ENCODE peak calls at places on chromosomes 13 and 19, in five cellular contexts. One of them, this sample, is unnamed.

GRCh38 chr19:13610042-13610691 is 103.9 kb upstream of the CACNA1A start:
- DNase-seq in A673: no peak
- DNase-seq in neural progenitor cell: peak
- DNase-seq in Caco-2: peak
- DNase-seq in choroid plexus epithelial cell: no peak
- DNase-seq in this sample: no peak

GRCh38 chr19:35509861-35510625 is 3.4 kb downstream of the DMKN start:
- DNase-seq in neural progenitor cell: peak
- DNase-seq in choroid plexus epithelial cell: peak
- DNase-seq in Caco-2: peak
- DNase-seq in A673: peak
- DNase-seq in this sample: no peak

GRCh38 chr19:33290956-33291622 is 11.2 kb downstream of the CEBPA start:
- DNase-seq in A673: no peak
- DNase-seq in Caco-2: no peak
- DNase-seq in neural progenitor cell: no peak
- DNase-seq in choroid plexus epithelial cell: no peak
- DNase-seq in this sample: no peak

GRCh38 chr19:1450735-1451669 is 1.1 kb downstream of the APC2 start:
- DNase-seq in choroid plexus epithelial cell: no peak
- DNase-seq in A673: no peak
- DNase-seq in Caco-2: no peak
- DNase-seq in neural progenitor cell: no peak
- DNase-seq in this sample: no peak

GRCh38 chr19:18846862-18847515 is 15.2 kb downstream of the UPF1 start:
- DNase-seq in choroid plexus epithelial cell: peak
- DNase-seq in Caco-2: peak
- DNase-seq in neural progenitor cell: peak
- DNase-seq in A673: peak
- DNase-seq in this sample: peak

GRCh38 chr19:38932425-38933179 is 1.9 kb downstream of the MRPS12 start:
- DNase-seq in Caco-2: no peak
- DNase-seq in A673: peak
- DNase-seq in neural progenitor cell: peak
- DNase-seq in choroid plexus epithelial cell: peak
- DNase-seq in this sample: no peak

GRCh38 chr13:109100705-109101104 is 471.3 kb downstream of the MYO16 start:
- DNase-seq in choroid plexus epithelial cell: peak
- DNase-seq in A673: no peak
- DNase-seq in Caco-2: no peak
- DNase-seq in neural progenitor cell: no peak
- DNase-seq in this sample: no peak

GRCh38 chr13:106393776-106394175 is 141.7 kb downstream of the EFNB2 start:
- DNase-seq in Caco-2: no peak
- DNase-seq in neural progenitor cell: no peak
- DNase-seq in choroid plexus epithelial cell: no peak
- DNase-seq in A673: no peak
- DNase-seq in this sample: no peak

GRCh38 chr13:110468986-110469495 is 92.5 kb downstream of the RAB20 start:
- DNase-seq in choroid plexus epithelial cell: no peak
- DNase-seq in Caco-2: no peak
- DNase-seq in A673: no peak
- DNase-seq in neural progenitor cell: no peak
- DNase-seq in this sample: no peak

GRCh38 chr19:19062454-19063182 is 1.2 kb upstream of the SLC25A42 start:
- DNase-seq in choroid plexus epithelial cell: peak
- DNase-seq in A673: peak
- DNase-seq in Caco-2: peak
- DNase-seq in neural progenitor cell: no peak
- DNase-seq in this sample: no peak

GRCh38 chr19:33646306-33646705 is 24.6 kb downstream of the CHST8 start:
- DNase-seq in Caco-2: no peak
- DNase-seq in A673: no peak
- DNase-seq in neural progenitor cell: no peak
- DNase-seq in choroid plexus epithelial cell: no peak
- DNase-seq in this sample: no peak

GRCh38 chr13:77026783-77027621 is at the start of gene FBXL3:
- DNase-seq in neural progenitor cell: peak
- DNase-seq in A673: peak
- DNase-seq in choroid plexus epithelial cell: peak
- DNase-seq in Caco-2: peak
- DNase-seq in this sample: no peak

GRCh38 chr13:29472317-29472961 is 123.0 kb downstream of the SLC7A1 start:
- DNase-seq in neural progenitor cell: peak
- DNase-seq in choroid plexus epithelial cell: peak
- DNase-seq in A673: peak
- DNase-seq in Caco-2: peak
- DNase-seq in this sample: no peak

GRCh38 chr13:27607125-27607524 is 13.2 kb downstream of the LNX2 start:
- DNase-seq in A673: peak
- DNase-seq in Caco-2: no peak
- DNase-seq in choroid plexus epithelial cell: peak
- DNase-seq in neural progenitor cell: no peak
- DNase-seq in this sample: no peak

GRCh38 chr19:4533835-4534424 is 1.1 kb downstream of the PLIN5 start:
- DNase-seq in A673: no peak
- DNase-seq in neural progenitor cell: no peak
- DNase-seq in choroid plexus epithelial cell: no peak
- DNase-seq in Caco-2: no peak
- DNase-seq in this sample: no peak

GRCh38 chr19:10295305-10295846 is 5.6 kb downstream of the ICAM5 start:
- DNase-seq in Caco-2: no peak
- DNase-seq in choroid plexus epithelial cell: peak
- DNase-seq in neural progenitor cell: peak
- DNase-seq in A673: no peak
- DNase-seq in this sample: no peak

GRCh38 chr19:31258211-31259052 is 90.8 kb downstream of the TSHZ3 start:
- DNase-seq in A673: no peak
- DNase-seq in choroid plexus epithelial cell: no peak
- DNase-seq in neural progenitor cell: no peak
- DNase-seq in Caco-2: no peak
- DNase-seq in this sample: no peak

GRCh38 chr19:38661166-38661565 is 13.7 kb downstream of the ACTN4 start:
- DNase-seq in A673: no peak
- DNase-seq in Caco-2: no peak
- DNase-seq in neural progenitor cell: no peak
- DNase-seq in choroid plexus epithelial cell: no peak
- DNase-seq in this sample: no peak

GRCh38 chr19:39398297-39398864 is 7.2 kb downstream of the MED29 start:
- DNase-seq in neural progenitor cell: no peak
- DNase-seq in choroid plexus epithelial cell: peak
- DNase-seq in A673: no peak
- DNase-seq in Caco-2: peak
- DNase-seq in this sample: no peak

GRCh38 chr13:37225414-37226047 is 120.1 kb upstream of the CSNK1A1L start:
- DNase-seq in Caco-2: no peak
- DNase-seq in neural progenitor cell: no peak
- DNase-seq in choroid plexus epithelial cell: peak
- DNase-seq in A673: no peak
- DNase-seq in this sample: no peak

GRCh38 chr19:15432018-15432494 is 13.3 kb upstream of the AKAP8L start:
- DNase-seq in A673: no peak
- DNase-seq in Caco-2: no peak
- DNase-seq in choroid plexus epithelial cell: no peak
- DNase-seq in neural progenitor cell: peak
- DNase-seq in this sample: no peak

GRCh38 chr19:11736696-11737095 is 2.0 kb downstream of the ZNF823 start:
- DNase-seq in choroid plexus epithelial cell: peak
- DNase-seq in Caco-2: peak
- DNase-seq in A673: peak
- DNase-seq in neural progenitor cell: no peak
- DNase-seq in this sample: no peak

GRCh38 chr19:11735375-11735774 is 3.4 kb downstream of the ZNF823 start:
- DNase-seq in Caco-2: no peak
- DNase-seq in choroid plexus epithelial cell: no peak
- DNase-seq in A673: no peak
- DNase-seq in neural progenitor cell: no peak
- DNase-seq in this sample: no peak

GRCh38 chr19:11738746-11739620 is at the start of gene ZNF823:
- DNase-seq in neural progenitor cell: peak
- DNase-seq in Caco-2: peak
- DNase-seq in A673: peak
- DNase-seq in choroid plexus epithelial cell: peak
- DNase-seq in this sample: peak

DNA sequence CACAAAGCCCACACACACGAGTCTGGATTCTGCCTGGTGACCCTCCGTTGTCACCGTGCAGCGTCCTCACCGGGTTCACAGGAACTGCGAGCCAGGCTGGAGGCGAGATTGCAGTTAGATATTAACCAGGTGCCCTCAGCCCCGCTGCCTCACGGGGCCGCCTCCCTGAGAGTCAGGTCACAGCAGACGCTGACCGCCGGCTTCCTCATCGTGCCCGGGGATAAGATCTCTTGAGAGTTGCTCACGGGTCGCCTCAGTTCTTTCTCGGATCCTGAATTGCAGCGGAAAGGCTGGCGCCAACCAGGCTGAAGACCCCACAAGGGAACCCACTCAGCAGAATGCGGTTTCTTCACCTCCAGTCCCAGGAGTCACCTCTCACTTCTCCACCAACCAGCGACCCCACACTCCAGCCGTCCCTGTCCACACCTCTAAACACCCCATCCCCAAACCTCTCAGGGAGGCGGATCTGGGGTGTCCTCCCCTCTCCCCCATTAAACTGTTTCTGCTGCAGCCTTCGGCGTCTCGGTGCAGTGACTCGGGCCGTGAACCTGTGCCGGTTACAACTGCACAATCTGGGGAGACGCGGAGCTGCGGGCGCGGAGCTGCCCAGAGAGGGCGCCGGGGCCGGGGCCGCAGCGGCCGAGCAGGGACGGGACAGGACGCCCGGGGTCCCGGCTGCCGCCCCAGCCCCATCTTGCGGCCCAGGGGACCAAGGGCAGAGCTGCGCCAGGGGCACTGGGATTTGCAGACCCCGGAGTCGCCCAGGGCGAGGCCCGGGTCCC is 591 bp downstream of the ZNF823 start:
- DNase-seq in neural progenitor cell: peak
- DNase-seq in A673: peak
- DNase-seq in Caco-2: peak
- DNase-seq in choroid plexus epithelial cell: peak
- DNase-seq in this sample: peak
- TF ChIP-seq CTCF in neural progenitor cell: peak
- TF ChIP-seq CTCF in A673: no peak
- TF ChIP-seq CTCF in Caco-2: no peak
- TF ChIP-seq CTCF in choroid plexus epithelial cell: no peak
- TF ChIP-seq CTCF in this sample: peak

GRCh38 chr13:79862515-79862914 is 381.6 kb downstream of the NDFIP2 start:
- DNase-seq in choroid plexus epithelial cell: no peak
- DNase-seq in neural progenitor cell: no peak
- DNase-seq in A673: no peak
- DNase-seq in Caco-2: no peak
- DNase-seq in this sample: no peak
- H3K4me3 ChIP-seq in choroid plexus epithelial cell: no peak
- H3K4me3 ChIP-seq in neural progenitor cell: no peak
- H3K4me3 ChIP-seq in A673: no peak
- H3K4me3 ChIP-seq in Caco-2: no peak
- H3K4me3 ChIP-seq in this sample: no peak

GRCh38 chr13:21033866-21034601 is 27.4 kb downstream of the LATS2 start:
- DNase-seq in neural progenitor cell: no peak
- DNase-seq in choroid plexus epithelial cell: no peak
- DNase-seq in Caco-2: no peak
- DNase-seq in A673: no peak
- DNase-seq in this sample: peak

GRCh38 chr13:21032656-21033055 is 28.7 kb downstream of the LATS2 start:
- DNase-seq in A673: no peak
- DNase-seq in neural progenitor cell: no peak
- DNase-seq in Caco-2: no peak
- DNase-seq in choroid plexus epithelial cell: no peak
- DNase-seq in this sample: no peak

GRCh38 chr13:21033224-21033855 is 28.0 kb downstream of the LATS2 start:
- DNase-seq in A673: no peak
- DNase-seq in neural progenitor cell: no peak
- DNase-seq in Caco-2: no peak
- DNase-seq in choroid plexus epithelial cell: peak
- DNase-seq in this sample: peak

GRCh38 chr13:21037656-21038055 is 23.7 kb downstream of the LATS2 start:
- DNase-seq in A673: no peak
- DNase-seq in neural progenitor cell: no peak
- DNase-seq in choroid plexus epithelial cell: no peak
- DNase-seq in Caco-2: no peak
- DNase-seq in this sample: no peak

DNA sequence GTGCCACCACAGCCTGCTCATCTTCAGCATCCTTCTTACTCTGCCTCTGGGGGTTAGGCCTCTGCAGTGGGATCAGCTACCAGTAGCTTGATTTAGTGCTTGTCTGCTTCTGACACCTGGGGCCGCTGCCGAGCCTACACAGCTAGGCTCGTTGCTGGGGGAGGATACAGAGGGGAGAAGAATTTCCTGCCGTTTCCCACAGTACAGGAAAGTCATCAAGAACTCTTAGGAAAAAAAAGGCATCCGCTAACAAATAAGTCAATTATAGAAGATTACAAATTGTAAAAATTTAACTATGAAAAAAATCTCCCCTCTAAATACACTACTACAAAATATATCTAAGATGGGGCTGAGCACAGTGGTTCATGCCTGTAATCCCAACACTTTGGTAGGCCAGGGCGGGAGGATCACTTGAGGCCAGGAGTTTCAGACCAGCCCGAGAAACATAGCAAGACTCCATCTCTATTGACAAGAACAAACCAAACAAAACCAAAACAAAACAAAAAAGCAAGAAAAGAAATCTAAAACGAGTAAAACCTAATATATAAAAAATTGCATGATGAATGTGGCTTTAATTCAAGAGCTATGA is 26.7 kb downstream of the LATS2 start:
- DNase-seq in Caco-2: no peak
- DNase-seq in neural progenitor cell: peak
- DNase-seq in choroid plexus epithelial cell: peak
- DNase-seq in A673: no peak
- DNase-seq in this sample: no peak
- TF ChIP-seq CTCF in Caco-2: no peak
- TF ChIP-seq CTCF in neural progenitor cell: peak
- TF ChIP-seq CTCF in choroid plexus epithelial cell: peak
- TF ChIP-seq CTCF in A673: peak
- TF ChIP-seq CTCF in this sample: no peak

DNA sequence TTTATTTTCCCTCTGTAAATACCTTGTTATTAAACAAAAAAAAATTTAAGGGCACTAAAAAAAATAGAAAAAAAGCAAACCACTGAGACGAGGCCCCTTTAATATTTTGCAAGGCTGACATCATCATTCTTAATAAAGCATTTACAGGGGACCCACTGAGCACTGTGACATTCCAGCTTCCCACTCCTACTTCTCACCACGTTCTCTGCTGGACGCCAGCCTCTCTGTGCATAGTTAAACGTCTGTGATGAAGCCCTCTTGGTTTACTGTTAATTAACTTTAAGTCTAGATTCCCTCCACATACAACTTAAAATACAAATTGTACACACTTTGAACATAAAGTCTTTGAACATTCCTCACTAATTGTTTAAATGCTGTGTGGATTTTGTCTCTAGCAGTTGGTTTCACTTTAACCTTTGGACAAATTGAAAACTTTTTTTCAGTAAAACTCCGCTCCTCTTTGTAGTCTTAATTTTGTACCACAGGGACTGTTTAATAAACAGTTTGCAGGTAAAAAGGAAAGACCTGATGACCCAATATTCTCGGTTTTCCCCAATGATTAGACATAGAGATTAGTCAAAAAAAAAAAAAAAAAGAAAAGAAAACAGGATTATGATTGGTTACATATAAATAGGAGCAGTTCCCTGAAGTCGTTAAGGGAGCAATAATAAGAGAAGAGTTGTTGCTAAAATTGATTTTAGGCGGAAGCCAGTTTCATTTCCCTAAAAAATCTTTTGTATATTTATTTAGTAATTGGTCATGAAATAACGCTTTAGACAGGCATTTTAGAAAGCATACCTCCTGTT is 219.8 kb downstream of the MZT1 start:
- DNase-seq in A673: peak
- DNase-seq in Caco-2: no peak
- DNase-seq in choroid plexus epithelial cell: peak
- DNase-seq in neural progenitor cell: no peak
- DNase-seq in this sample: no peak
- H3K4me3 ChIP-seq in A673: peak
- H3K4me3 ChIP-seq in Caco-2: no peak
- H3K4me3 ChIP-seq in choroid plexus epithelial cell: peak
- H3K4me3 ChIP-seq in neural progenitor cell: no peak
- H3K4me3 ChIP-seq in this sample: no peak

This sample was measured in LNCaP clone FGC.